ENCODE peak calls at places on chromosome 6, in six cellular contexts. V is A673, I is MM.1S, N is cardiac muscle cell, J is mammary epithelial cell, A is heart left ventricle. K is an unnamed sample.

GRCh38 chr6:128723667-128724066 is 159.3 kb upstream of the LAMA2 start:
- DNase-seq in V (no peak), J (peak; percentile 63), N (no peak), I (no peak), A (no peak), K (no peak)

GRCh38 chr6:3501826-3502505 is 45.1 kb upstream of the SLC22A23 start:
- DNase-seq in V (no peak), J (no peak), N (no peak), I (no peak), A (no peak), K (no peak)

GRCh38 chr6:131745476-131745875 is 34.7 kb upstream of the CTAGE9 start:
- DNase-seq in J (no peak), N (no peak), A (no peak), V (no peak), I (no peak), K (no peak)

GRCh38 chr6:169839898-169840631 is 88.6 kb downstream of the ERMARD start:
- DNase-seq in V (no peak), A (no peak), J (no peak), I (no peak), N (no peak), K (no peak)

GRCh38 chr6:113182370-113183141 is 674.6 kb upstream of the MARCKS start:
- DNase-seq in A (no peak), V (peak; percentile 72), N (no peak), I (no peak), J (peak; percentile 44), K (no peak)

GRCh38 chr6:133241088-133241900 is at the start of gene EYA4:
- DNase-seq in J (peak; percentile 19), I (peak; percentile 45), A (peak; percentile 59), V (peak; percentile 56), N (peak; percentile 52), K (no peak)

GRCh38 chr6:144581807-144582537 is 296.8 kb downstream of the UTRN start:
- DNase-seq in A (no peak), J (no peak), V (peak; percentile 71), I (no peak), N (peak; percentile 49), K (no peak)

GRCh38 chr6:114569643-114570042 is 226.8 kb upstream of the HS3ST5 start:
- DNase-seq in N (no peak), A (no peak), V (no peak), J (no peak), I (no peak), K (no peak)

GRCh38 chr6:110618591-110619267 is 142.3 kb upstream of the SLC22A16 start:
- DNase-seq in I (no peak), N (peak; percentile 28), J (no peak), V (no peak), A (no peak), K (no peak)

GRCh38 chr6:163820171-163820570 is 405.7 kb downstream of the QKI start:
- DNase-seq in A (no peak), J (no peak), V (no peak), N (no peak), I (no peak), K (no peak)

GRCh38 chr6:139109558-139109957 is 25.3 kb upstream of the HECA start:
- DNase-seq in N (peak; percentile 8), I (no peak), J (no peak), A (no peak), V (peak; percentile 59), K (no peak)

GRCh38 chr6:110712238-110712637 is 103.0 kb downstream of the CDK19 start:
- DNase-seq in V (no peak), A (no peak), I (no peak), N (no peak), J (no peak), K (no peak)

GRCh38 chr6:4780360-4780812 is 4.2 kb downstream of the CDYL start:
- DNase-seq in N (no peak), J (peak; percentile 48), I (no peak), A (no peak), V (peak; percentile 22), K (no peak)

GRCh38 chr6:140462495-140463311 is 1088.3 kb upstream of the CITED2 start:
- DNase-seq in N (no peak), J (peak; percentile 95), I (no peak), V (no peak), A (no peak), K (no peak)

GRCh38 chr6:41894366-41895299 is 542 bp downstream of the USP49 start:
- DNase-seq in J (peak; percentile 17), V (peak; percentile 10), N (peak; percentile 25), A (no peak), I (no peak), K (no peak)

GRCh38 chr6:79421001-79421411 is 116.2 kb downstream of the LCA5 start:
- DNase-seq in V (no peak), J (peak; percentile 30), N (no peak), I (no peak), A (no peak), K (no peak)
- H3K4me1 ChIP-seq in V (peaks cover 6% of the 10 kb centered on the region), J (peaks cover 5% of the 10 kb centered on the region), N (no peaks in the 10 kb centered on the region), I (no peaks in the 10 kb centered on the region), A (no peaks in the 10 kb centered on the region), K (no peaks in the 10 kb centered on the region)

DNA sequence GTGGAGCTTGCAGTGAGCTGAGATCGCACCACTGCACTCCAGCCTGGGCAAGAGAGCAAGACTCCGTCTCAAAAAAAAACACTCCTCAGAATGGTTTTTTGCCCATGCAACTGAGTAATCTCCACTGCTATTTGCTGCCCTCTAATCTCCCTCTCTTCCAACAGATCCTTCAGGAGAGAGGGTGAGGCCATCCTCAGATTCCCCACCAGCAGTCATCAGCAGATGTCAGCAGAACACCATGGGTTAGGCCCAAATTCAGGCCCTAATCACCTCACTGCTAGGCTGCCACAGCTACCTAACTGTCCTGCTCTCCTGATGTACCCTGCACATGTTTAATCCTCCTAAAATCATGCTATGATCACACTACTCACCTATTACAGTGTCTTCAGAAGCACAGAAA is 63.2 kb upstream of the BEND6 start:
- DNase-seq in V (peak; percentile 29), N (no peak), A (no peak), I (no peak), J (no peak), K (no peak)
- TF ChIP-seq CTCF in V (no peak), N (no peak), A (no peak), I (no peak), J (no peak), K (no peak)

GRCh38 chr6:27154696-27155095 is 92.8 kb upstream of the PRSS16 start:
- DNase-seq in N (no peak), V (no peak), A (no peak), J (no peak), I (no peak), K (no peak)
- H3K27ac ChIP-seq in N (no peak overlapping the region), V (no peak overlapping the region), A (no peak overlapping the region), J (no peak overlapping the region), I (peak overlapping the region; percentile 32), K (no peak overlapping the region)

GRCh38 chr6:156780117-156780641 is 3.0 kb downstream of the ARID1B start:
- DNase-seq in N (peak; percentile 77), A (peak; percentile 46), J (peak; percentile 95), V (peak; percentile 83), I (peak; percentile 82), K (no peak)

GRCh38 chr6:156778615-156779205 is 1.5 kb downstream of the ARID1B start:
- DNase-seq in V (peak; percentile 66), I (no peak), N (peak; percentile 43), J (peak; percentile 52), A (peak; percentile 71), K (peak; percentile 71)

GRCh38 chr6:156777866-156778614 is 862 bp downstream of the ARID1B start:
- DNase-seq in J (peak; percentile 59), A (peak; percentile 64), N (peak; percentile 71), V (peak; percentile 78), I (peak; percentile 15), K (no peak)

GRCh38 chr6:156780962-156781705 is 4.0 kb downstream of the ARID1B start:
- DNase-seq in A (no peak), I (no peak), J (peak; percentile 11), V (no peak), N (no peak), K (no peak)

DNA sequence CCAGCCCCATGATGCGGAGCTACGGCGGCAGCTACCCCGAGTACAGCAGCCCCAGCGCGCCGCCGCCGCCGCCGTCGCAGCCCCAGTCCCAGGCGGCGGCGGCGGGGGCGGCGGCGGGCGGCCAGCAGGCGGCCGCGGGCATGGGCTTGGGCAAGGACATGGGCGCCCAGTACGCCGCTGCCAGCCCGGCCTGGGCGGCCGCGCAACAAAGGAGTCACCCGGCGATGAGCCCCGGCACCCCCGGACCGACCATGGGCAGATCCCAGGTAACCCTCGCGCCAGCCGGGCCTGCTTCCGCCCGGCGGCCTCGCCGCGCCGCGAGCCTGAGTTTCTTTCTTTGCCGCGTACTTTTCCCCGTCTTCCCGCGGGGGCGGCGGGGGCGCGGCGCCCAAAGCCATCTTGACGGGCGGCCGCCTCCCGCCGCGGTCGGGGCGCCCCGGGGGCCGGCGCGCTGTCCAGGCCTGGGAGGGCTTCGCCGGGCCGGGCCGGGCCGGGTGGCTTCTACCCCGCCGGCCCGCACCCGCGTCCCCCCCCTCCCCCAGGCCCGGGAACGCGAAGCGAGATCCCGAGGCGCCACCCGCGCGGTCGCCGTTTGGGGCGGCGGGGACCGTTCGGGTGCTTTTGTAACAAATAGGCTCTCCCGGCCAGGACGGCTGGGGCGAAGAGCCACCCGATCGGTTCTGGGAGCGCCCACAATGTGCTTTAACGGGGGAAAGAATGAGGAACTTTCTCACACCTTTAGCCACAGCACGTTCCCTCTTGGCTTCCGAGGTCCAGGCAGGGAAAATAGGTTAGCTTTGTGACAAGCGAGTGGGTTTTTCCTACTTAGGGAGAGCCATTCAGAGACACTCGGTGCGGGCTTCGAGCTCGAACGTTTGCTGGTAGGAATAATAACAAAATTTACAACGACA is 2.3 kb downstream of the ARID1B start:
- DNase-seq in I (no peak), N (peak; percentile 46), A (peak; percentile 63), V (peak; percentile 54), J (peak; percentile 46), K (no peak)
- H3K4me1 ChIP-seq in I (no peaks in the 10 kb centered on the region), N (peaks cover 46% of the 10 kb centered on the region), A (peaks cover 14% of the 10 kb centered on the region), V (peaks cover 56% of the 10 kb centered on the region), J (peaks cover 30% of the 10 kb centered on the region), K (no peaks in the 10 kb centered on the region)

GRCh38 chr6:157121897-157122296 is 201.4 kb downstream of the TMEM242 start:
- DNase-seq in J (no peak), N (no peak), I (no peak), A (no peak), V (no peak), K (no peak)
- TF ChIP-seq CTCF in J (no peak), N (no peak), I (no peak), A (no peak), V (no peak), K (no peak)

GRCh38 chr6:16109659-16110300 is 19.1 kb upstream of the MYLIP start:
- DNase-seq in N (no peak), A (no peak), V (no peak), J (no peak), I (no peak), K (no peak)
- H3K27ac ChIP-seq in N (peak overlapping the region; percentile 27), A (no peak overlapping the region), V (no peak overlapping the region), J (no peak overlapping the region), I (no peak overlapping the region), K (peak overlapping the region; percentile 70)

GRCh38 chr6:80938131-80938530 is 814.4 kb downstream of the TENT5A start:
- DNase-seq in N (no peak), I (no peak), J (no peak), V (no peak), A (no peak), K (no peak)

GRCh38 chr6:80939936-80940335 is 812.5 kb downstream of the TENT5A start:
- DNase-seq in A (no peak), V (no peak), I (no peak), J (peak; percentile 19), N (no peak), K (no peak)

GRCh38 chr6:80939480-80939879 is 813.0 kb downstream of the TENT5A start:
- DNase-seq in I (no peak), A (no peak), J (no peak), N (no peak), V (no peak), K (no peak)
- H3K4me1 ChIP-seq in I (no peaks in the 10 kb centered on the region), A (no peaks in the 10 kb centered on the region), J (no peaks in the 10 kb centered on the region), N (no peaks in the 10 kb centered on the region), V (no peaks in the 10 kb centered on the region), K (no peaks in the 10 kb centered on the region)